ENCODE peak calls at places on chromosomes 4 and X, in eight cellular contexts. K is pancreas, E is right atrium auricular region, H is stomach, J is heart right ventricle, N is A549, Z is left ventricle myocardium inferior, S is psoas muscle. M is an unnamed sample.
A peak's percentile ranks its signal among the peaks of the same experiment; 100 is the strongest.

GRCh38 chr4:110793890-110794588 is 171.2 kb upstream of the PITX2 start:
- DNase-seq in N (no peak), K (no peak), S (no peak), Z (no peak), J (no peak), E (no peak), H (no peak), M (no peak)

GRCh38 chr4:168978001-168978700 is 31.9 kb downstream of the CBR4 start:
- DNase-seq in H (no peak), J (no peak), K (no peak), S (no peak), Z (no peak), N (no peak), E (no peak), M (no peak)

GRCh38 chr4:27930976-27931375 is 1070.3 kb downstream of the STIM2 start:
- DNase-seq in J (no peak), H (no peak), Z (no peak), S (no peak), E (no peak), N (no peak), K (no peak), M (no peak)

GRCh38 chrX:19121898-19122640 is at the start of gene ADGRG2:
- DNase-seq in N (peak; percentile 55), E (no peak), K (peak; percentile 49), J (peak; percentile 30), Z (peak; percentile 30), H (peak; percentile 56), S (peak; percentile 47), M (no peak)

GRCh38 chr4:110418641-110419040 is 57.3 kb upstream of the ENPEP start:
- DNase-seq in Z (no peak), N (no peak), S (no peak), H (no peak), K (no peak), E (no peak), J (peak; percentile 6), M (no peak)

GRCh38 chr4:16117164-16117563 is 33.3 kb upstream of the PROM1 start:
- DNase-seq in Z (no peak), K (no peak), E (peak; percentile 53), J (no peak), H (no peak), S (no peak), N (no peak), M (no peak)

GRCh38 chr4:138899999-138900398 is 115.6 kb upstream of the NOCT start:
- DNase-seq in H (no peak), S (no peak), E (no peak), Z (no peak), N (no peak), K (no peak), J (no peak), M (no peak)

GRCh38 chr4:6250235-6250983 is 19.2 kb upstream of the WFS1 start:
- DNase-seq in J (no peak), N (peak; percentile 62), H (no peak), Z (no peak), E (no peak), K (no peak), S (no peak), M (peak; percentile 61)

GRCh38 chr4:152185786-152186540 is 349.9 kb downstream of the FBXW7 start:
- DNase-seq in N (no peak), Z (no peak), K (no peak), S (no peak), E (no peak), J (no peak), H (no peak), M (no peak)

GRCh38 chr4:13933163-13933562 is 305.6 kb upstream of the BOD1L1 start:
- DNase-seq in S (no peak), Z (no peak), K (no peak), E (no peak), H (no peak), N (no peak), J (no peak), M (no peak)

GRCh38 chr4:145609494-145610427 is 9.4 kb upstream of the MMAA start:
- DNase-seq in K (peak; percentile 30), E (peak; percentile 67), N (peak; percentile 64), S (peak; percentile 24), J (no peak), H (peak; percentile 73), Z (peak; percentile 31), M (peak; percentile 54)

GRCh38 chr4:20370284-20370683 is 118.6 kb downstream of the SLIT2 start:
- DNase-seq in H (no peak), Z (no peak), K (no peak), J (no peak), S (no peak), N (no peak), E (no peak), M (no peak)

GRCh38 chr4:84238247-84239090 is 260.6 kb downstream of the NKX6-1 start:
- DNase-seq in J (no peak), H (no peak), S (no peak), Z (no peak), E (no peak), N (no peak), K (no peak), M (no peak)

GRCh38 chr4:25233194-25233593 is 639 bp upstream of the PI4K2B start:
- DNase-seq in J (no peak), N (no peak), K (no peak), H (no peak), S (no peak), E (no peak), Z (no peak), M (no peak)

GRCh38 chr4:22345678-22346077 is 170.2 kb downstream of the ADGRA3 start:
- DNase-seq in N (no peak), K (no peak), E (no peak), J (no peak), S (no peak), H (no peak), Z (no peak), M (no peak)

GRCh38 chr4:16893141-16893571 is 5.3 kb downstream of the LDB2 start:
- DNase-seq in E (no peak), J (no peak), N (no peak), H (no peak), S (no peak), Z (no peak), K (no peak), M (no peak)

DNA sequence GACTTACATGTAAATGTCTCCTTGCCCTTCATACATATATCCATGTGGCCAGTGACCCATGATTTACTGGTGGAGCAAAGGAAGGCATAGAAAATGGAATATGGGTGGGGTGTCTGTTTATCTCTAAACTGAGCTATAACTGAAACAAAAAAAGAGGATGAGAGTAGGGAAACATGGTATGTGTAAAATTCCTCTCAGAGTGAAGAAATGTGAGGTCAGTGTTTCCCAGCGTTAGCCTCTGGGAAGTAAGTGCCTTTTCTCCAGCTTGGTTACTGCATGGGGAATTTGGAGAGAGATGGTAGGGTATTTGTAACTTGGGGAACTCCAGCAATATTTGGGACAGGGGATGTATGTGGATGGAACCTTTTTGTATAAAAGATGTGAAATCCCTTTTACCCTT is 89.4 kb downstream of the AFF1 start:
- DNase-seq in Z (no peak), J (no peak), N (no peak), S (no peak), E (no peak), K (no peak), H (no peak), M (no peak)
- H3K4me1 ChIP-seq in Z (peaks cover 97% of the 10 kb centered on the region), J (peaks cover 34% of the 10 kb centered on the region), N (peaks cover 65% of the 10 kb centered on the region), S (peaks cover 84% of the 10 kb centered on the region), E (peaks cover 80% of the 10 kb centered on the region), K (peaks cover 67% of the 10 kb centered on the region), H (peaks cover 36% of the 10 kb centered on the region), M (peaks cover 30% of the 10 kb centered on the region)

GRCh38 chrX:70774223-70774622 is 134.3 kb downstream of the TEX11 start:
- DNase-seq in E (no peak), H (no peak), K (no peak), S (no peak), N (no peak), Z (no peak), J (no peak), M (no peak)

DNA sequence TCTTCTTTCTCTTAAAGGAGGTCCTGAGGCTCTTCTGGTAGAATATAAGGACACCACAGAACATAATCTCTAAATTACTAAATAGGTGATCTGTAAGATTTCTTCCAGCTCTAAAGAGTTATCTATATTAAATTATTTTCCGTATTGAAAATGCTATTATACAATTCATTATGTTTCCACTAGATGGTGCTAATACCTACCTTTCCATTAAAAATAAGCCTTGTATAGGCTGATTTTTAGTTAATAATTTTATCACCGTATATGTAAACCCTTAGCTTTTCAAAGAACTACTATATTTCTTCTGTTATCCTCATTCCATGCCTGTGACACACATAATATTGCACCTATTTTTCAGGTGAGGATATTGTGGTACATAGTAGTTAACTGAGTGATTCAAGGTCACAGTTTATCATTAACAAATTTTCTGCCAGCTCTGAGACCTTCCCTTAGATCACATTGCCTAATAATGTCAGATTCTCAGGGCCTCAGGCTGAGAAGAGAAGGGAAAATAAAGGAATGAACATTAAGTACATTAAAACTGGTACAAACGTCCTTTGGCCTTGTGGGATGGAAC is 138.8 kb downstream of the TEX11 start:
- DNase-seq in N (peak; percentile 2), J (no peak), K (no peak), S (no peak), E (no peak), H (no peak), Z (no peak), M (no peak)
- TF ChIP-seq CTCF in N (peak; percentile 47), J (no peak), K (peak; percentile 60), S (peak; percentile 60), E (peak; percentile 16), H (peak; percentile 33), Z (peak; percentile 53), M (no peak)

DNA sequence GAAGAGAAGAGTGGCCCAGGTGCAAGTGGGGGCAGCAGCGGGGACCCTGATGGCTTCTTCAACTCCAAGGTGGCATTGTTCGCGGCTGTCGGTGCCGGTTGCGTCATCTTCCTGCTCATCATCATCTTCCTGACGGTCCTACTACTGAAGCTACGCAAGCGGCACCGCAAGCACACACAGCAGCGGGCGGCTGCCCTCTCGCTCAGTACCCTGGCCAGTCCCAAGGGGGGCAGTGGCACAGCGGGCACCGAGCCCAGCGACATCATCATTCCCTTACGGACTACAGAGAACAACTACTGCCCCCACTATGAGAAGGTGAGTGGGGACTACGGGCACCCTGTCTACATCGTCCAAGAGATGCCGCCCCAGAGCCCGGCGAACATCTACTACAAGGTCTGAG is 11.4 kb downstream of the EFNB1 start:
- DNase-seq in E (no peak), H (no peak), J (no peak), N (no peak), K (no peak), S (no peak), Z (no peak), M (no peak)
- H3K4me1 ChIP-seq in E (peaks cover 13% of the 10 kb centered on the region), H (no peaks in the 10 kb centered on the region), J (no peaks in the 10 kb centered on the region), N (peaks cover 21% of the 10 kb centered on the region), K (peaks cover 6% of the 10 kb centered on the region), S (no peaks in the 10 kb centered on the region), Z (peaks cover 29% of the 10 kb centered on the region), M (peaks cover 7% of the 10 kb centered on the region)

GRCh38 chrX:48974574-48974973 is 2.9 kb upstream of the KCND1 start:
- DNase-seq in J (no peak), E (no peak), Z (no peak), K (no peak), H (no peak), N (no peak), S (no peak), M (no peak)

GRCh38 chrX:48974033-48974432 is 2.4 kb upstream of the KCND1 start:
- DNase-seq in H (no peak), J (no peak), S (no peak), K (no peak), Z (no peak), E (no peak), N (no peak), M (no peak)

GRCh38 chrX:48971325-48972213 is at the start of gene KCND1:
- DNase-seq in Z (peak; percentile 27), H (peak; percentile 29), E (no peak), J (peak; percentile 34), N (no peak), K (peak; percentile 41), S (peak; percentile 36), M (peak; percentile 60)

GRCh38 chrX:48975041-48975440 is 3.4 kb upstream of the KCND1 start:
- DNase-seq in E (no peak), J (no peak), S (no peak), K (no peak), Z (no peak), N (no peak), H (no peak), M (no peak)

GRCh38 chrX:48972214-48973164 is 845 bp upstream of the KCND1 start:
- DNase-seq in S (peak; percentile 27), K (no peak), N (peak; percentile 60), J (no peak), E (no peak), Z (no peak), H (peak; percentile 40), M (no peak)
- TF ChIP-seq CTCF in S (peak; percentile 45), K (peak; percentile 37), N (peak; percentile 60), J (no peak), E (peak; percentile 27), Z (peak; percentile 59), H (peak; percentile 31), M (peak; percentile 26)

M was measured in mucosa of descending colon.